ENCODE peak calls at places on chromosome 1, in six cellular contexts. One of them, this sample, is unnamed.

GRCh38 chr1:85137660-85138059 is 63.2 kb downstream of the SYDE2 start:
- DNase-seq in GM12865: no peak
- DNase-seq in GM10248: no peak
- DNase-seq in mucosa of descending colon: peak; percentile 89
- DNase-seq in neural crest cell: no peak
- DNase-seq in cardiac muscle cell: no peak
- DNase-seq in this sample: peak; percentile 35

GRCh38 chr1:173415490-173415889 is 61.6 kb upstream of the PRDX6 start:
- DNase-seq in neural crest cell: no peak
- DNase-seq in cardiac muscle cell: no peak
- DNase-seq in mucosa of descending colon: no peak
- DNase-seq in GM12865: peak; percentile 88
- DNase-seq in GM10248: peak; percentile 57
- DNase-seq in this sample: no peak

GRCh38 chr1:230421485-230421884 is 4.6 kb downstream of the PGBD5 start:
- DNase-seq in GM10248: no peak
- DNase-seq in neural crest cell: no peak
- DNase-seq in cardiac muscle cell: no peak
- DNase-seq in mucosa of descending colon: no peak
- DNase-seq in GM12865: no peak
- DNase-seq in this sample: no peak

GRCh38 chr1:160007577-160008200 is 24.1 kb downstream of the PIGM start:
- DNase-seq in mucosa of descending colon: no peak
- DNase-seq in neural crest cell: no peak
- DNase-seq in GM12865: peak; percentile 35
- DNase-seq in cardiac muscle cell: peak; percentile 49
- DNase-seq in GM10248: peak; percentile 36
- DNase-seq in this sample: no peak

GRCh38 chr1:150875197-150876110 is 945 bp downstream of the ARNT start:
- DNase-seq in GM12865: peak; percentile 27
- DNase-seq in cardiac muscle cell: peak; percentile 44
- DNase-seq in mucosa of descending colon: peak; percentile 32
- DNase-seq in GM10248: no peak
- DNase-seq in neural crest cell: no peak
- DNase-seq in this sample: no peak

GRCh38 chr1:7553042-7553690 is 217.9 kb upstream of the VAMP3 start:
- DNase-seq in GM12865: no peak
- DNase-seq in GM10248: no peak
- DNase-seq in neural crest cell: no peak
- DNase-seq in mucosa of descending colon: peak; percentile 5
- DNase-seq in cardiac muscle cell: no peak
- DNase-seq in this sample: no peak

GRCh38 chr1:33248244-33248643 is 8.0 kb upstream of the ZNF362 start:
- DNase-seq in cardiac muscle cell: no peak
- DNase-seq in mucosa of descending colon: no peak
- DNase-seq in neural crest cell: no peak
- DNase-seq in GM10248: no peak
- DNase-seq in GM12865: no peak
- DNase-seq in this sample: no peak

GRCh38 chr1:210237981-210238380 is 5.4 kb downstream of the SERTAD4 start:
- DNase-seq in GM12865: no peak
- DNase-seq in neural crest cell: no peak
- DNase-seq in cardiac muscle cell: no peak
- DNase-seq in mucosa of descending colon: no peak
- DNase-seq in GM10248: no peak
- DNase-seq in this sample: no peak

GRCh38 chr1:19437911-19438310 is 47.4 kb downstream of the CAPZB start:
- DNase-seq in GM10248: no peak
- DNase-seq in mucosa of descending colon: peak; percentile 56
- DNase-seq in GM12865: no peak
- DNase-seq in neural crest cell: no peak
- DNase-seq in cardiac muscle cell: peak; percentile 95
- DNase-seq in this sample: no peak

GRCh38 chr1:19441048-19441447 is 44.3 kb downstream of the CAPZB start:
- DNase-seq in mucosa of descending colon: no peak
- DNase-seq in GM12865: no peak
- DNase-seq in cardiac muscle cell: no peak
- DNase-seq in neural crest cell: no peak
- DNase-seq in GM10248: no peak
- DNase-seq in this sample: no peak

GRCh38 chr1:19438552-19439196 is 46.7 kb downstream of the CAPZB start:
- DNase-seq in GM10248: no peak
- DNase-seq in GM12865: no peak
- DNase-seq in mucosa of descending colon: no peak
- DNase-seq in cardiac muscle cell: no peak
- DNase-seq in neural crest cell: no peak
- DNase-seq in this sample: no peak

GRCh38 chr1:19436716-19437476 is 48.4 kb downstream of the CAPZB start:
- DNase-seq in mucosa of descending colon: peak; percentile 76
- DNase-seq in GM12865: no peak
- DNase-seq in cardiac muscle cell: peak; percentile 83
- DNase-seq in GM10248: no peak
- DNase-seq in neural crest cell: no peak
- DNase-seq in this sample: no peak

DNA sequence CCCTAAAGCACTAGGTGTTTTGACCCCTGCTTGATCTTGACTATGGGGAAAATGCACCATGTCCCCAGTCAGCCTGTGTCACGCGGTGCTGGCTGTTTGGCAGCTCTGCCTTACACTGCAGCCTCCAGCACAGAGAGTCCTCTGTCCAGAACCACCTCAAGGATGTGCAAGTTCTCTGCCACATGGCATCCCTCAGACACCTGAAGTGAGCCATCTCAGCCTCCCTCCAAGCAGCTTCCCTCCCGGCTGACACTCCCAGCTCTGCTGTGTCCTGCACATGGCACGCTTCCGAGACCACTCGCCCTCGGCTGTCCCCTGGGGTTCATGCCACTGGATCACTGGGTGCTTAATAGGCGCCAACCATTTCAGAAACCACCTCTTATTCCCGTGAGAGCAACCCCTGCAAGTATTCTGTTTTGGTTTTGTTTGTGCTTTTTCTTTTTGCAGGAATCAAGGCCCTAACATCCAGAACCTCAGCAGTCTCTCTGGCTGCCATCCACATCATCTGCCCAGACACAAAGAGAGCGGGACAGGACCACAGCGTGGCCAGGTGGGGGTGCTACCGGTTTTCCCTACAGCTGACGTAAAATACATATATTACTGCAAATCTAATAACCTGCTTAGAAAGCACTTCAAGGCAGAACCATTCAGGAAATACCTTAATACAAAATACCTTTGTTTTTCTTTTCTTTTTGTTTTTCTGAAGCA is 45.7 kb downstream of the CAPZB start:
- DNase-seq in GM12865: peak; percentile 46
- DNase-seq in mucosa of descending colon: peak; percentile 53
- DNase-seq in cardiac muscle cell: peak; percentile 36
- DNase-seq in GM10248: no peak
- DNase-seq in neural crest cell: no peak
- DNase-seq in this sample: peak; percentile 30
- TF ChIP-seq CTCF in GM12865: peak; percentile 29
- TF ChIP-seq CTCF in mucosa of descending colon: no peak
- TF ChIP-seq CTCF in cardiac muscle cell: peak; percentile 16
- TF ChIP-seq CTCF in GM10248: peak; percentile 24
- TF ChIP-seq CTCF in neural crest cell: no peak
- TF ChIP-seq CTCF in this sample: peak; percentile 45

GRCh38 chr1:21940492-21940891 is 3.4 kb upstream of the HSPG2 start:
- DNase-seq in neural crest cell: no peak
- DNase-seq in GM10248: no peak
- DNase-seq in GM12865: no peak
- DNase-seq in cardiac muscle cell: no peak
- DNase-seq in mucosa of descending colon: peak; percentile 0
- DNase-seq in this sample: no peak

GRCh38 chr1:21937034-21937371 is at the start of gene HSPG2:
- DNase-seq in mucosa of descending colon: no peak
- DNase-seq in GM10248: no peak
- DNase-seq in cardiac muscle cell: no peak
- DNase-seq in GM12865: no peak
- DNase-seq in neural crest cell: no peak
- DNase-seq in this sample: no peak

GRCh38 chr1:21939650-21940374 is 2.7 kb upstream of the HSPG2 start:
- DNase-seq in cardiac muscle cell: peak; percentile 94
- DNase-seq in mucosa of descending colon: peak; percentile 81
- DNase-seq in neural crest cell: no peak
- DNase-seq in GM10248: no peak
- DNase-seq in GM12865: peak; percentile 29
- DNase-seq in this sample: no peak

GRCh38 chr1:21937372-21938121 is 437 bp upstream of the HSPG2 start:
- DNase-seq in GM12865: peak; percentile 59
- DNase-seq in neural crest cell: peak; percentile 78
- DNase-seq in GM10248: peak; percentile 89
- DNase-seq in mucosa of descending colon: peak; percentile 93
- DNase-seq in cardiac muscle cell: peak; percentile 92
- DNase-seq in this sample: peak; percentile 91

DNA sequence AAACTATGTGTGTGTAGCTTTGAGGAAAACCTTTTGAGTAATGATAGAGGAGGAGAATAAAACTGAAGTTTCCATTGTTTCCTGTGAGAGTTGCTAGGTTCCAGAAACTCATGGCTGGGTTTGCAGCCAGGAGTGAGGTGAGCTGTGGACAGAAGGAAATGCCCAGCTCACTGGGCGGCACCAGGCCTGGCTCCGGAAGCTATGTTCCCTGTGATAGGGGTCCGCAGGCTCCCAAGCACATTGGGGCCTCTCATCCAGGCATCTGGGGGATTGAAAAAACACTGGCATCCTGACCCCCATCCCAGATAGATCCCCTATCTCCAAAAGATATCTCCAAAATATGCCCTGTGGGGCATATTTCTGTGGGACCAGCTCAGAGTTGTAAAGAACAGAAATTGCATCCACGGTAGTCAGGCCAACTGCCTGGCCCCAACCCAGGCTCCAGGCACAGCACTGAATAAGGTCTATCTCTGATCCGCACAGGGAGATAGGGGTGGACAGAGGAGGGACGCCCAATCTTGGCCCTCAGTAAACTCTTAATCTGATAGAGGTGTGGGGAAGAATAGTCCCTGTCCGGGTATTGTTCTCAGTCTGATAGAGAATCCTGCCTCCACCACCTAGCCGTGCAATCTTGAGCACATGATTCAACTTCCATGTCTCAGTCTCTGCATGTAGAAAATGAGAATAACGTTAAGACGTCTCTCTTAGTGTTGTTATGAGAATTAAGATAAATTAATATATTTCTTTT is 1.9 kb upstream of the HSPG2 start:
- DNase-seq in mucosa of descending colon: peak; percentile 21
- DNase-seq in cardiac muscle cell: no peak
- DNase-seq in GM12865: no peak
- DNase-seq in neural crest cell: no peak
- DNase-seq in GM10248: no peak
- DNase-seq in this sample: no peak
- TF ChIP-seq CTCF in mucosa of descending colon: no peak
- TF ChIP-seq CTCF in cardiac muscle cell: no peak
- TF ChIP-seq CTCF in GM12865: no peak
- TF ChIP-seq CTCF in neural crest cell: no peak
- TF ChIP-seq CTCF in GM10248: no peak
- TF ChIP-seq CTCF in this sample: no peak

GRCh38 chr1:228393268-228393699 is 13.4 kb downstream of the TRIM11 start:
- DNase-seq in GM10248: no peak
- DNase-seq in GM12865: no peak
- DNase-seq in cardiac muscle cell: peak; percentile 87
- DNase-seq in neural crest cell: no peak
- DNase-seq in mucosa of descending colon: peak; percentile 61
- DNase-seq in this sample: peak; percentile 35
- TF ChIP-seq CTCF in GM10248: peak; percentile 32
- TF ChIP-seq CTCF in GM12865: peak; percentile 3
- TF ChIP-seq CTCF in cardiac muscle cell: peak; percentile 75
- TF ChIP-seq CTCF in neural crest cell: peak; percentile 37
- TF ChIP-seq CTCF in mucosa of descending colon: no peak
- TF ChIP-seq CTCF in this sample: peak; percentile 34

GRCh38 chr1:161739865-161740566 is 9.6 kb upstream of the DUSP12 start:
- DNase-seq in cardiac muscle cell: no peak
- DNase-seq in mucosa of descending colon: no peak
- DNase-seq in GM12865: peak; percentile 87
- DNase-seq in neural crest cell: no peak
- DNase-seq in GM10248: no peak
- DNase-seq in this sample: no peak

GRCh38 chr1:161735837-161736236 is 13.7 kb upstream of the DUSP12 start:
- DNase-seq in GM12865: peak; percentile 57
- DNase-seq in mucosa of descending colon: no peak
- DNase-seq in cardiac muscle cell: no peak
- DNase-seq in neural crest cell: no peak
- DNase-seq in GM10248: no peak
- DNase-seq in this sample: no peak

GRCh38 chr1:161736332-161736969 is 13.1 kb upstream of the DUSP12 start:
- DNase-seq in cardiac muscle cell: peak; percentile 11
- DNase-seq in mucosa of descending colon: no peak
- DNase-seq in GM10248: no peak
- DNase-seq in neural crest cell: no peak
- DNase-seq in GM12865: peak; percentile 43
- DNase-seq in this sample: no peak

GRCh38 chr1:161738627-161739287 is 10.8 kb upstream of the DUSP12 start:
- DNase-seq in cardiac muscle cell: peak; percentile 85
- DNase-seq in GM12865: peak; percentile 95
- DNase-seq in mucosa of descending colon: peak; percentile 55
- DNase-seq in neural crest cell: no peak
- DNase-seq in GM10248: peak; percentile 45
- DNase-seq in this sample: peak; percentile 54

GRCh38 chr1:161737625-161738024 is 12.0 kb upstream of the DUSP12 start:
- DNase-seq in GM10248: no peak
- DNase-seq in mucosa of descending colon: no peak
- DNase-seq in neural crest cell: no peak
- DNase-seq in cardiac muscle cell: no peak
- DNase-seq in GM12865: no peak
- DNase-seq in this sample: no peak
- TF ChIP-seq CTCF in GM10248: no peak
- TF ChIP-seq CTCF in mucosa of descending colon: no peak
- TF ChIP-seq CTCF in neural crest cell: no peak
- TF ChIP-seq CTCF in cardiac muscle cell: no peak
- TF ChIP-seq CTCF in GM12865: no peak
- TF ChIP-seq CTCF in this sample: no peak

GRCh38 chr1:200288226-200288625 is 121.6 kb downstream of the ZNF281 start:
- DNase-seq in cardiac muscle cell: no peak
- DNase-seq in neural crest cell: no peak
- DNase-seq in GM12865: no peak
- DNase-seq in mucosa of descending colon: no peak
- DNase-seq in GM10248: no peak
- DNase-seq in this sample: no peak
- TF ChIP-seq CTCF in cardiac muscle cell: no peak
- TF ChIP-seq CTCF in neural crest cell: no peak
- TF ChIP-seq CTCF in GM12865: no peak
- TF ChIP-seq CTCF in mucosa of descending colon: no peak
- TF ChIP-seq CTCF in GM10248: no peak
- TF ChIP-seq CTCF in this sample: no peak

GRCh38 chr1:226661965-226662364 is 77.1 kb downstream of the ITPKB start:
- DNase-seq in GM10248: no peak
- DNase-seq in cardiac muscle cell: no peak
- DNase-seq in mucosa of descending colon: peak; percentile 19
- DNase-seq in GM12865: no peak
- DNase-seq in neural crest cell: no peak
- DNase-seq in this sample: no peak
- TF ChIP-seq CTCF in GM10248: no peak
- TF ChIP-seq CTCF in cardiac muscle cell: no peak
- TF ChIP-seq CTCF in mucosa of descending colon: no peak
- TF ChIP-seq CTCF in GM12865: no peak
- TF ChIP-seq CTCF in neural crest cell: no peak
- TF ChIP-seq CTCF in this sample: no peak